ENCODE peak calls at places on chromosomes 13 and 19, in five cellular contexts. One of them, this sample, is unnamed.

GRCh38 chr13:58823701-58824100 is 1192.2 kb downstream of the PCDH17 start:
- DNase-seq in lower lobe of right lung: no peak
- DNase-seq in DND-41: no peak
- DNase-seq in neural crest cell: no peak
- DNase-seq in astrocyte of the spinal cord: no peak
- DNase-seq in this sample: no peak

GRCh38 chr13:34627905-34628682 is 314.0 kb upstream of the NBEA start:
- DNase-seq in lower lobe of right lung: no peak
- DNase-seq in neural crest cell: no peak
- DNase-seq in astrocyte of the spinal cord: no peak
- DNase-seq in DND-41: no peak
- DNase-seq in this sample: no peak

GRCh38 chr13:94950303-94950702 is 238.0 kb upstream of the SOX21 start:
- DNase-seq in DND-41: no peak
- DNase-seq in astrocyte of the spinal cord: no peak
- DNase-seq in neural crest cell: no peak
- DNase-seq in lower lobe of right lung: no peak
- DNase-seq in this sample: no peak

GRCh38 chr13:26568132-26568815 is 10.8 kb downstream of the WASF3 start:
- DNase-seq in lower lobe of right lung: no peak
- DNase-seq in astrocyte of the spinal cord: no peak
- DNase-seq in neural crest cell: no peak
- DNase-seq in DND-41: no peak
- DNase-seq in this sample: no peak

GRCh38 chr13:99662678-99663077 is 161.4 kb downstream of the TM9SF2 start:
- DNase-seq in DND-41: no peak
- DNase-seq in neural crest cell: no peak
- DNase-seq in astrocyte of the spinal cord: no peak
- DNase-seq in lower lobe of right lung: no peak
- DNase-seq in this sample: no peak

GRCh38 chr13:22800726-22801401 is 379.9 kb upstream of the SGCG start:
- DNase-seq in neural crest cell: no peak
- DNase-seq in lower lobe of right lung: no peak
- DNase-seq in DND-41: no peak
- DNase-seq in astrocyte of the spinal cord: no peak
- DNase-seq in this sample: peak

GRCh38 chr13:84455143-84455905 is 573.0 kb upstream of the SLITRK1 start:
- DNase-seq in lower lobe of right lung: no peak
- DNase-seq in neural crest cell: no peak
- DNase-seq in DND-41: no peak
- DNase-seq in astrocyte of the spinal cord: no peak
- DNase-seq in this sample: no peak

GRCh38 chr13:108363651-108364050 is 94.1 kb downstream of the TNFSF13B start:
- DNase-seq in neural crest cell: no peak
- DNase-seq in astrocyte of the spinal cord: no peak
- DNase-seq in lower lobe of right lung: no peak
- DNase-seq in DND-41: no peak
- DNase-seq in this sample: no peak

GRCh38 chr13:57877596-57877995 is 246.1 kb downstream of the PCDH17 start:
- DNase-seq in lower lobe of right lung: no peak
- DNase-seq in neural crest cell: no peak
- DNase-seq in DND-41: no peak
- DNase-seq in astrocyte of the spinal cord: no peak
- DNase-seq in this sample: no peak

GRCh38 chr13:26202365-26202972 is 19.6 kb downstream of the RNF6 start:
- DNase-seq in neural crest cell: no peak
- DNase-seq in DND-41: no peak
- DNase-seq in astrocyte of the spinal cord: peak
- DNase-seq in lower lobe of right lung: no peak
- DNase-seq in this sample: no peak

GRCh38 chr13:26563713-26564112 is 6.2 kb downstream of the WASF3 start:
- DNase-seq in DND-41: no peak
- DNase-seq in astrocyte of the spinal cord: no peak
- DNase-seq in lower lobe of right lung: no peak
- DNase-seq in neural crest cell: no peak
- DNase-seq in this sample: no peak

GRCh38 chr19:23823952-23824389 is 65.3 kb upstream of the ZNF681 start:
- DNase-seq in astrocyte of the spinal cord: no peak
- DNase-seq in neural crest cell: no peak
- DNase-seq in lower lobe of right lung: no peak
- DNase-seq in DND-41: peak
- DNase-seq in this sample: no peak

GRCh38 chr13:109301711-109302110 is 484.7 kb downstream of the IRS2 start:
- DNase-seq in neural crest cell: no peak
- DNase-seq in lower lobe of right lung: no peak
- DNase-seq in astrocyte of the spinal cord: no peak
- DNase-seq in DND-41: no peak
- DNase-seq in this sample: no peak

GRCh38 chr19:39420769-39421168 is 8.3 kb downstream of the PLEKHG2 start:
- DNase-seq in lower lobe of right lung: no peak
- DNase-seq in astrocyte of the spinal cord: no peak
- DNase-seq in neural crest cell: no peak
- DNase-seq in DND-41: no peak
- DNase-seq in this sample: no peak

GRCh38 chr19:38907227-38907626 is 4.8 kb downstream of the CCER2 start:
- DNase-seq in astrocyte of the spinal cord: no peak
- DNase-seq in lower lobe of right lung: no peak
- DNase-seq in neural crest cell: no peak
- DNase-seq in DND-41: no peak
- DNase-seq in this sample: no peak

GRCh38 chr13:98542568-98543379 is 34.1 kb downstream of the STK24 start:
- DNase-seq in astrocyte of the spinal cord: no peak
- DNase-seq in lower lobe of right lung: no peak
- DNase-seq in DND-41: no peak
- DNase-seq in neural crest cell: no peak
- DNase-seq in this sample: no peak

GRCh38 chr13:40780822-40781401 is 8.5 kb upstream of the SLC25A15 start:
- DNase-seq in neural crest cell: no peak
- DNase-seq in DND-41: no peak
- DNase-seq in lower lobe of right lung: no peak
- DNase-seq in astrocyte of the spinal cord: peak
- DNase-seq in this sample: no peak

GRCh38 chr19:17149393-17150135 is 65.6 kb upstream of the USE1 start:
- DNase-seq in lower lobe of right lung: no peak
- DNase-seq in astrocyte of the spinal cord: no peak
- DNase-seq in neural crest cell: no peak
- DNase-seq in DND-41: no peak
- DNase-seq in this sample: no peak

GRCh38 chr19:48329167-48329891 is 4.0 kb downstream of the EMP3 start:
- DNase-seq in astrocyte of the spinal cord: peak
- DNase-seq in neural crest cell: no peak
- DNase-seq in lower lobe of right lung: no peak
- DNase-seq in DND-41: peak
- DNase-seq in this sample: peak

GRCh38 chr19:52662631-52663030 is 24.5 kb upstream of the ZNF83 start:
- DNase-seq in lower lobe of right lung: no peak
- DNase-seq in DND-41: no peak
- DNase-seq in astrocyte of the spinal cord: no peak
- DNase-seq in neural crest cell: no peak
- DNase-seq in this sample: no peak

GRCh38 chr19:4123615-4124568 is at the start of gene MAP2K2:
- DNase-seq in neural crest cell: peak
- DNase-seq in DND-41: peak
- DNase-seq in astrocyte of the spinal cord: peak
- DNase-seq in lower lobe of right lung: peak
- DNase-seq in this sample: peak

GRCh38 chr19:33186835-33187540 is 7.1 kb upstream of the LRP3 start:
- DNase-seq in astrocyte of the spinal cord: no peak
- DNase-seq in neural crest cell: no peak
- DNase-seq in DND-41: no peak
- DNase-seq in lower lobe of right lung: peak
- DNase-seq in this sample: no peak

GRCh38 chr19:10920288-10920655 is 8.2 kb downstream of the YIPF2 start:
- DNase-seq in neural crest cell: no peak
- DNase-seq in astrocyte of the spinal cord: no peak
- DNase-seq in DND-41: no peak
- DNase-seq in lower lobe of right lung: no peak
- DNase-seq in this sample: no peak

DNA sequence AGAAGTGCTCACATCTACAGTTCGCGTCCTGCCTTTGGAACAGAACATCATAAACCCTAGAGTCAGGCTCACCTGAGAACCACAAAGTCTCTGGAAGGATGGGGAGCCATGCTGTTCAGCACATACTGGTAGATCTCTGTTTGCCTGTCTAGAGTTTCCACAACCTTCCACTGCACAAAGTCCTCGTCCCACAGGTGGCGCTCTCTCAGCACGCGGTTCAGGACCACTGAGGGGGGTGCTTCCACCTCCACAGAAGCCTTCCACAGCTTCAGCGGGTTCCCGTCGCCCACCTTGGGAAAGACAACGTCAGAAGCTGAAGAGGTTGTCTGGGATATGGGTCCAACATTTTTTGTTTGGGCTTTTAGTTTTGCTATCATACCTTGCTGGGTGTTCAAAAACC is 93.6 kb downstream of the KL start:
- DNase-seq in lower lobe of right lung: no peak
- DNase-seq in astrocyte of the spinal cord: no peak
- DNase-seq in neural crest cell: no peak
- DNase-seq in DND-41: no peak
- DNase-seq in this sample: no peak
- TF ChIP-seq CTCF in lower lobe of right lung: no peak
- TF ChIP-seq CTCF in astrocyte of the spinal cord: peak
- TF ChIP-seq CTCF in neural crest cell: peak
- TF ChIP-seq CTCF in DND-41: peak
- TF ChIP-seq CTCF in this sample: no peak

GRCh38 chr13:39037880-39038568 is at the start of the genes NHLRC3 and PROSER1:
- DNase-seq in neural crest cell: peak
- DNase-seq in DND-41: peak
- DNase-seq in astrocyte of the spinal cord: peak
- DNase-seq in lower lobe of right lung: peak
- DNase-seq in this sample: peak
- TF ChIP-seq CTCF in neural crest cell: no peak
- TF ChIP-seq CTCF in DND-41: no peak
- TF ChIP-seq CTCF in astrocyte of the spinal cord: no peak
- TF ChIP-seq CTCF in lower lobe of right lung: no peak
- TF ChIP-seq CTCF in this sample: no peak

DNA sequence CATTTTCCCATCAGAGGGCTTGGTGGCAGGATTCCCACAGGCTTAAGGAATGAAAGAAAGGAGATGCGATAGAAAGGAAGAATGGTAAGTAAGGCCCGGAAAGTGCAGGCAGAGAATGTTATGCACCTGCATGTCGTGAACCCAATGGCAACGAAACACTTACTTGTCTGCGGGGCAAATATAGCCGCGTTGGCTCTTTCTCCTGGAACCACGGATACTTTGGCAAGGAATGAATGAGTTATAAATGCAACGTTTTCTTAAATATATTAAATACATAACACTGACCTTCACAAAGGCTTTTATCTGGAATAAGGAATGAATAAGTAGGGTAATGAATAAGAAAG is 192.1 kb downstream of the KATNAL1 start:
- DNase-seq in DND-41: no peak
- DNase-seq in astrocyte of the spinal cord: no peak
- DNase-seq in neural crest cell: no peak
- DNase-seq in lower lobe of right lung: no peak
- DNase-seq in this sample: no peak
- TF ChIP-seq CTCF in DND-41: no peak
- TF ChIP-seq CTCF in astrocyte of the spinal cord: no peak
- TF ChIP-seq CTCF in neural crest cell: peak
- TF ChIP-seq CTCF in lower lobe of right lung: no peak
- TF ChIP-seq CTCF in this sample: peak

DNA sequence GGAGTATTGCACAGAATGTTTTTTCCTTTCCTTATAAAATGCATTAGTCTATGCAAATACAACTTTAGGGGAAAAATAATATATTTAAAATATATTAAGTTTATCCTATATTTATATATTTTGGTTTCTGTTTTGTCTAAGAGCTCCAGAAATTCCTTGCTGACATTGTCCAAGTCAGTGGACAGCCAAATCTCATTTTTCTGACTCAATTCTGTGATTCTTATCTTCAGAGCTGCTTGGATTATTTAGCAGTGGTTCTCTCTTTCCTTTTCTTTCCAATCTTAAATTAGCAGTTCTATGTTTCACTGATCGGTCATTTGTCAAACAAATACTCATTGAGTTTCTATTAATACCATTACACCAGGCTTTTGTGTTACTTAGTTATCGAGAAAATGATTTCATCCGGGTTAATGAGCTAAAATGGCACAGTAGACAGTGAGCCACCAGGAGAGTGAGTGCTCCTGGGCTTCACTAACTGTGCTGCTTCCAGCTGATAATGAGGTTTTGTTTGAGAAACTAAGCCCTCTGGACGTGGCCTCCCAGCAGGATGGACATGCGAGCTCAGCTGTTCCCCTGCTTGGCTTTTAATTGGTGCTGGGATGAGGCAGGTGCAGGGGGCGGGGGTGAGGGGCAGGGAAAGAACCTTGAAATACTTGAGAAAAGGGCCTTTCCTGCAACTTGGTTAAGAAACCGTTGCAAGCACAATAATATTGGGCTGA is 44.0 kb downstream of the ATP11A start:
- DNase-seq in astrocyte of the spinal cord: no peak
- DNase-seq in neural crest cell: no peak
- DNase-seq in DND-41: no peak
- DNase-seq in lower lobe of right lung: no peak
- DNase-seq in this sample: no peak
- TF ChIP-seq CTCF in astrocyte of the spinal cord: no peak
- TF ChIP-seq CTCF in neural crest cell: no peak
- TF ChIP-seq CTCF in DND-41: no peak
- TF ChIP-seq CTCF in lower lobe of right lung: no peak
- TF ChIP-seq CTCF in this sample: no peak

DNA sequence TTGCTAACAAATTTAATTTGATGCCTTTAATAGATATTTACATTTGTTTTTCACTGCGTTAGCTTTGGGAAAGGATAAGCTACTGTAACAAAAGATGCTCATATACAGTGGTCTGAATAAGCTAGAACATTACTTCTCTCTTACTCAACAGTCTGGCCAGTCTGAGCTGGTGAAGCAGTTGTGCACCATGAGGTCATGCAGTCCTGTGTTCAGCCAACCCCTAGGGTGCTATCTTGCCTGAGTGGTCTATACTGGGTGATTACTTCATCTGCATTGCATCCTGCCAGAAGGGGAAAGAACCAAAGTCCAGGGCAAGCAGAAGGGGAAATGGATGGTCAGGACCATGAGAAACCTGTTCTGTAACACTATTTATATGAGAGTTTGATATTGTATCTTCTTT is 31.5 kb downstream of the ERCC5 start:
- DNase-seq in astrocyte of the spinal cord: peak
- DNase-seq in neural crest cell: no peak
- DNase-seq in lower lobe of right lung: no peak
- DNase-seq in DND-41: no peak
- DNase-seq in this sample: no peak
- TF ChIP-seq CTCF in astrocyte of the spinal cord: no peak
- TF ChIP-seq CTCF in neural crest cell: no peak
- TF ChIP-seq CTCF in lower lobe of right lung: no peak
- TF ChIP-seq CTCF in DND-41: no peak
- TF ChIP-seq CTCF in this sample: no peak